ENCODE peak calls at places on chromosomes 6 and 20, in ten cellular contexts. A, G, C, P, N, T, X, L, I and S are unnamed samples.

GRCh38 chr6:39958947-39959346 is 24.7 kb upstream of the MOCS1 start:
- DNase-seq in I (no peak), L (no peak), T (no peak), X (no peak), G (no peak), A (no peak), C (no peak), N (no peak), P (no peak), S (no peak)

GRCh38 chr6:124389127-124389526 is 573.1 kb upstream of the RNF217 start:
- DNase-seq in X (no peak), N (no peak), C (no peak), T (no peak), A (no peak), P (no peak), L (no peak), G (no peak), I (no peak), S (no peak)

GRCh38 chr20:50958733-50959542 is at the start of gene MOCS3:
- DNase-seq in C (peak; percentile 93), P (peak; percentile 96), G (peak; percentile 99), X (peak; percentile 71), L (peak; percentile 91), N (peak; percentile 96), A (peak; percentile 82), T (peak; percentile 77), I (peak; percentile 88), S (peak; percentile 77)

GRCh38 chr6:161181136-161181535 is 92.7 kb downstream of the AGPAT4 start:
- DNase-seq in I (no peak), C (no peak), L (no peak), N (no peak), T (no peak), P (no peak), G (peak; percentile 50), A (no peak), X (no peak), S (no peak)

GRCh38 chr6:20279608-20280287 is 67.5 kb upstream of the MBOAT1 start:
- DNase-seq in A (no peak), P (no peak), L (no peak), T (no peak), X (no peak), I (no peak), G (no peak), C (peak; percentile 50), N (no peak), S (no peak)

GRCh38 chr20:62305765-62306431 is 3.1 kb downstream of the ADRM1 start:
- DNase-seq in G (no peak), A (no peak), N (no peak), P (no peak), T (no peak), X (no peak), I (no peak), L (no peak), C (peak; percentile 26), S (no peak)

GRCh38 chr20:16123623-16124022 is 449.6 kb downstream of the KIF16B start:
- DNase-seq in X (no peak), L (no peak), G (no peak), N (no peak), T (no peak), A (no peak), C (peak; percentile 79), I (no peak), P (no peak), S (no peak)

GRCh38 chr6:107120404-107120803 is 5.1 kb upstream of the BEND3 start:
- DNase-seq in X (no peak), I (no peak), T (no peak), L (no peak), G (no peak), A (no peak), P (no peak), C (no peak), N (no peak), S (no peak)

GRCh38 chr6:158131926-158132325 is 36.1 kb downstream of the SERAC1 start:
- DNase-seq in P (peak; percentile 39), L (peak; percentile 41), C (peak; percentile 28), N (peak; percentile 76), X (no peak), I (no peak), A (peak; percentile 65), G (no peak), T (peak; percentile 43), S (no peak)

GRCh38 chr6:43668151-43669028 is 19.2 kb downstream of the MRPS18A start:
- DNase-seq in I (peak; percentile 96), P (peak; percentile 43), G (peak; percentile 79), A (peak; percentile 68), C (peak; percentile 99), T (peak; percentile 77), N (no peak), X (no peak), L (peak; percentile 60), S (peak; percentile 44)

GRCh38 chr6:140020207-140020791 is 645.9 kb upstream of the CITED2 start:
- DNase-seq in L (no peak), A (no peak), X (no peak), N (no peak), C (no peak), G (no peak), I (no peak), P (no peak), T (no peak), S (no peak)

GRCh38 chr20:41047975-41048305 is 19.3 kb downstream of the TOP1 start:
- DNase-seq in T (peak; percentile 46), L (no peak), X (no peak), I (no peak), G (no peak), A (no peak), C (peak; percentile 62), P (peak; percentile 65), N (no peak), S (no peak)

GRCh38 chr20:37931153-37931922 is 28.4 kb downstream of the VSTM2L start:
- DNase-seq in C (no peak), T (no peak), A (no peak), N (no peak), I (no peak), L (no peak), G (no peak), P (no peak), X (no peak), S (no peak)

GRCh38 chr6:85747654-85748053 is 105.0 kb upstream of the SYNCRIP start:
- DNase-seq in N (no peak), T (no peak), L (no peak), A (no peak), C (no peak), P (peak; percentile 78), G (no peak), I (no peak), X (no peak), S (no peak)

GRCh38 chr6:16769131-16769985 is 8.1 kb upstream of the ATXN1 start:
- DNase-seq in L (peak; percentile 86), A (no peak), C (peak; percentile 83), I (peak; percentile 84), G (no peak), N (peak; percentile 97), X (peak; percentile 42), T (no peak), P (peak; percentile 91), S (peak; percentile 63)

GRCh38 chr6:46876126-46876525 is 45.6 kb downstream of the ADGRF5 start:
- DNase-seq in C (peak; percentile 99), X (no peak), G (no peak), P (peak; percentile 89), I (peak; percentile 94), L (no peak), N (no peak), T (no peak), A (no peak), S (no peak)

GRCh38 chr6:106746660-106747059 is 117.3 kb downstream of the QRSL1 start:
- DNase-seq in N (no peak), A (no peak), C (peak; percentile 95), G (no peak), L (no peak), I (peak; percentile 85), T (no peak), P (peak; percentile 91), X (no peak), S (no peak)

GRCh38 chr20:64035066-64035932 is 683 bp upstream of the C20orf204 start:
- DNase-seq in L (peak; percentile 79), G (no peak), I (no peak), A (no peak), N (no peak), T (no peak), X (no peak), C (no peak), P (no peak), S (no peak)

GRCh38 chr6:85453490-85453889 is 3.6 kb downstream of the NT5E start:
- DNase-seq in X (no peak), I (no peak), G (no peak), T (no peak), L (peak; percentile 40), A (no peak), N (no peak), C (no peak), P (no peak), S (no peak)

GRCh38 chr6:134195164-134195906 is 122.6 kb downstream of the SGK1 start:
- DNase-seq in C (no peak), L (no peak), G (no peak), X (no peak), I (no peak), T (no peak), N (no peak), P (peak; percentile 30), A (no peak), S (no peak)

GRCh38 chr20:52985687-52986086 is 13.5 kb downstream of the TSHZ2 start:
- DNase-seq in A (no peak), P (no peak), T (no peak), G (no peak), X (no peak), C (peak; percentile 4), N (no peak), L (no peak), I (no peak), S (no peak)

GRCh38 chr6:125798734-125799510 is 8.2 kb downstream of the NCOA7 start:
- DNase-seq in X (no peak), A (no peak), P (no peak), G (no peak), I (no peak), C (peak; percentile 55), L (no peak), T (peak; percentile 71), N (peak; percentile 71), S (no peak)

GRCh38 chr6:102749210-102749971 is 1355.9 kb downstream of the GRIK2 start:
- DNase-seq in A (no peak), C (no peak), L (no peak), T (no peak), G (no peak), N (no peak), P (no peak), X (no peak), I (no peak), S (no peak)

GRCh38 chr6:42520786-42521607 is 42.8 kb upstream of the UBR2 start:
- DNase-seq in X (no peak), A (no peak), G (no peak), L (no peak), I (no peak), P (peak; percentile 84), T (no peak), C (no peak), N (no peak), S (no peak)

GRCh38 chr6:19753822-19754221 is 83.3 kb upstream of the ID4 start:
- DNase-seq in L (no peak), G (no peak), P (no peak), T (no peak), I (no peak), C (no peak), X (no peak), N (no peak), A (no peak), S (no peak)

GRCh38 chr20:11852801-11853200 is 64.9 kb upstream of the BTBD3 start:
- DNase-seq in X (no peak), P (peak; percentile 70), I (no peak), N (no peak), G (no peak), A (no peak), T (no peak), C (no peak), L (no peak), S (no peak)

GRCh38 chr20:24478584-24478983 is 9.2 kb downstream of the SYNDIG1 start:
- DNase-seq in L (no peak), I (peak; percentile 73), N (no peak), G (no peak), P (no peak), X (no peak), A (no peak), T (no peak), C (no peak), S (no peak)

GRCh38 chr6:87151471-87151785 is 3.9 kb upstream of the ZNF292 start:
- DNase-seq in G (no peak), X (no peak), C (no peak), I (no peak), A (no peak), P (peak; percentile 12), T (no peak), N (no peak), L (no peak), S (no peak)